ENCODE peak calls at places on chromosome 20, in ten cellular contexts. One of them, this sample, is unnamed.

GRCh38 chr20:37376324-37376723 is 30.4 kb downstream of the SRC start:
- DNase-seq in IMR-90: no peak
- DNase-seq in CD8-positive, alpha-beta T cell: no peak
- DNase-seq in psoas muscle: no peak
- DNase-seq in astrocyte: no peak
- DNase-seq in A549: no peak
- DNase-seq in uterus: no peak
- DNase-seq in H1: no peak
- DNase-seq in fibroblast of lung: no peak
- DNase-seq in stomach: no peak
- DNase-seq in this sample: no peak

GRCh38 chr20:20204326-20204725 is 152.0 kb downstream of the CFAP61 start:
- DNase-seq in IMR-90: no peak
- DNase-seq in CD8-positive, alpha-beta T cell: no peak
- DNase-seq in psoas muscle: no peak
- DNase-seq in astrocyte: no peak
- DNase-seq in A549: no peak
- DNase-seq in uterus: no peak
- DNase-seq in H1: no peak
- DNase-seq in fibroblast of lung: no peak
- DNase-seq in stomach: no peak
- DNase-seq in this sample: no peak

GRCh38 chr20:12610871-12611270 is 397.9 kb upstream of the SPTLC3 start:
- DNase-seq in IMR-90: no peak
- DNase-seq in CD8-positive, alpha-beta T cell: no peak
- DNase-seq in psoas muscle: no peak
- DNase-seq in astrocyte: no peak
- DNase-seq in A549: no peak
- DNase-seq in uterus: no peak
- DNase-seq in H1: no peak
- DNase-seq in fibroblast of lung: no peak
- DNase-seq in stomach: no peak
- DNase-seq in this sample: no peak

GRCh38 chr20:38346247-38346651 is at the start of gene LBP:
- DNase-seq in IMR-90: no peak
- DNase-seq in CD8-positive, alpha-beta T cell: no peak
- DNase-seq in psoas muscle: peak; percentile 25
- DNase-seq in astrocyte: no peak
- DNase-seq in A549: no peak
- DNase-seq in uterus: no peak
- DNase-seq in H1: no peak
- DNase-seq in fibroblast of lung: no peak
- DNase-seq in stomach: no peak
- DNase-seq in this sample: no peak

GRCh38 chr20:41903614-41904013 is 285.4 kb upstream of the CHD6 start:
- DNase-seq in IMR-90: no peak
- DNase-seq in CD8-positive, alpha-beta T cell: no peak
- DNase-seq in psoas muscle: no peak
- DNase-seq in astrocyte: no peak
- DNase-seq in A549: no peak
- DNase-seq in uterus: no peak
- DNase-seq in H1: no peak
- DNase-seq in fibroblast of lung: no peak
- DNase-seq in stomach: no peak
- DNase-seq in this sample: no peak

GRCh38 chr20:33370296-33370695 is 31.0 kb downstream of the CDK5RAP1 start:
- DNase-seq in IMR-90: no peak
- DNase-seq in CD8-positive, alpha-beta T cell: peak; percentile 24
- DNase-seq in psoas muscle: no peak
- DNase-seq in astrocyte: no peak
- DNase-seq in A549: no peak
- DNase-seq in uterus: no peak
- DNase-seq in H1: no peak
- DNase-seq in fibroblast of lung: peak; percentile 29
- DNase-seq in stomach: peak; percentile 29
- DNase-seq in this sample: no peak

GRCh38 chr20:17936306-17936790 is 32.2 kb downstream of the SNX5 start:
- DNase-seq in IMR-90: peak; percentile 34
- DNase-seq in CD8-positive, alpha-beta T cell: no peak
- DNase-seq in psoas muscle: no peak
- DNase-seq in astrocyte: no peak
- DNase-seq in A549: no peak
- DNase-seq in uterus: no peak
- DNase-seq in H1: no peak
- DNase-seq in fibroblast of lung: peak; percentile 32
- DNase-seq in stomach: no peak
- DNase-seq in this sample: no peak

GRCh38 chr20:12906401-12906800 is 102.4 kb upstream of the SPTLC3 start:
- DNase-seq in IMR-90: no peak
- DNase-seq in CD8-positive, alpha-beta T cell: no peak
- DNase-seq in psoas muscle: no peak
- DNase-seq in astrocyte: no peak
- DNase-seq in A549: no peak
- DNase-seq in uterus: no peak
- DNase-seq in H1: no peak
- DNase-seq in fibroblast of lung: no peak
- DNase-seq in stomach: no peak
- DNase-seq in this sample: no peak

DNA sequence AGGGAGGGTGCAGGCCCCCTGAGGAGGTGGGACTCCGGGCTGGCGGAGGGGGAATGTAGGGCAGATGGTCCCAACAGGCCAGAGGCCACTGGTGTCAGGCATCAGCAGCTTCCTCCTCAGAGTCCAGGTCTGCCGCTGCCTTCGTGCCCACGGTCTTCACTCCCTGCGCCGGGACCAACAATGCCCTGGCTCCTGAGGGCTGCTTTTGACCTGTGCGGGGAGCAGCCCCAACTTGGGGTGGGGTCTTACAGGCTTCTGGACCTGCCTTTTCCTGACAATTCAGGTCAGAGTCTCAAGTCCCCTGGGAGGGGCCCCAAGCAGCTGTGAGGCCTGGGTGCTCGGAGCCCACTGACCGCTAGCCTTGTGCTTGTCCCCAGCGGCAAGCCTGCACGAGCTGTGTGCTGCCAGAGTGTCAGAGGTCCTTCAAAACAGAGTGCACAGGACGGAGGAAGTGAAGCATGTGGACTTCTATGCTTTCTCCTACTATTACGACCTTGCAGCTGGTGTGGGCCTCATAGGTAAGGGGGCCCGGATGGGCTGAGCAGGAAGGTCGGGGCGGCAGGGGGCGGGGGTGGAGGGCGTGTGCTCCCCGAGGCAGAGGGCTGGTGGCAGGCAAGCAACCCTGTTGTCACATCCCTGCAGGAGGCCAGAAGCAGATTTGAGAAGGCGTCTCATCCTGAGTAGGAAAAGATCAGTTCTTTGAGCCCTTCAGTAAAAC is 25.3 kb upstream of the PYGB start:
- DNase-seq in IMR-90: no peak
- DNase-seq in CD8-positive, alpha-beta T cell: no peak
- DNase-seq in psoas muscle: no peak
- DNase-seq in astrocyte: no peak
- DNase-seq in A549: no peak
- DNase-seq in uterus: peak; percentile 10
- DNase-seq in H1: no peak
- DNase-seq in fibroblast of lung: no peak
- DNase-seq in stomach: no peak
- DNase-seq in this sample: no peak
- H3K4me1 ChIP-seq in IMR-90: peaks cover 10% of the 10 kb centered on the region
- H3K4me1 ChIP-seq in CD8-positive, alpha-beta T cell: no peaks in the 10 kb centered on the region
- H3K4me1 ChIP-seq in psoas muscle: peaks cover 26% of the 10 kb centered on the region
- H3K4me1 ChIP-seq in astrocyte: peaks cover 42% of the 10 kb centered on the region
- H3K4me1 ChIP-seq in A549: peaks cover 61% of the 10 kb centered on the region
- H3K4me1 ChIP-seq in uterus: peaks cover 7% of the 10 kb centered on the region
- H3K4me1 ChIP-seq in H1: no peaks in the 10 kb centered on the region
- H3K4me1 ChIP-seq in fibroblast of lung: peaks cover 25% of the 10 kb centered on the region
- H3K4me1 ChIP-seq in stomach: peaks cover 32% of the 10 kb centered on the region
- H3K4me1 ChIP-seq in this sample: peaks cover 13% of the 10 kb centered on the region

GRCh38 chr20:44071526-44072111 is 115.4 kb downstream of the JPH2 start:
- DNase-seq in IMR-90: no peak
- DNase-seq in CD8-positive, alpha-beta T cell: no peak
- DNase-seq in psoas muscle: no peak
- DNase-seq in astrocyte: no peak
- DNase-seq in A549: no peak
- DNase-seq in uterus: no peak
- DNase-seq in H1: no peak
- DNase-seq in fibroblast of lung: no peak
- DNase-seq in stomach: peak; percentile 16
- DNase-seq in this sample: no peak

GRCh38 chr20:44069203-44069931 is 117.6 kb downstream of the JPH2 start:
- DNase-seq in IMR-90: no peak
- DNase-seq in CD8-positive, alpha-beta T cell: peak; percentile 59
- DNase-seq in psoas muscle: no peak
- DNase-seq in astrocyte: no peak
- DNase-seq in A549: no peak
- DNase-seq in uterus: no peak
- DNase-seq in H1: no peak
- DNase-seq in fibroblast of lung: no peak
- DNase-seq in stomach: peak; percentile 30
- DNase-seq in this sample: no peak

GRCh38 chr20:44068780-44069191 is 118.2 kb downstream of the JPH2 start:
- DNase-seq in IMR-90: no peak
- DNase-seq in CD8-positive, alpha-beta T cell: no peak
- DNase-seq in psoas muscle: no peak
- DNase-seq in astrocyte: no peak
- DNase-seq in A549: no peak
- DNase-seq in uterus: no peak
- DNase-seq in H1: no peak
- DNase-seq in fibroblast of lung: no peak
- DNase-seq in stomach: peak; percentile 26
- DNase-seq in this sample: no peak

GRCh38 chr20:44071057-44071456 is 115.9 kb downstream of the JPH2 start:
- DNase-seq in IMR-90: no peak
- DNase-seq in CD8-positive, alpha-beta T cell: no peak
- DNase-seq in psoas muscle: no peak
- DNase-seq in astrocyte: no peak
- DNase-seq in A549: no peak
- DNase-seq in uterus: no peak
- DNase-seq in H1: no peak
- DNase-seq in fibroblast of lung: no peak
- DNase-seq in stomach: peak; percentile 14
- DNase-seq in this sample: no peak

DNA sequence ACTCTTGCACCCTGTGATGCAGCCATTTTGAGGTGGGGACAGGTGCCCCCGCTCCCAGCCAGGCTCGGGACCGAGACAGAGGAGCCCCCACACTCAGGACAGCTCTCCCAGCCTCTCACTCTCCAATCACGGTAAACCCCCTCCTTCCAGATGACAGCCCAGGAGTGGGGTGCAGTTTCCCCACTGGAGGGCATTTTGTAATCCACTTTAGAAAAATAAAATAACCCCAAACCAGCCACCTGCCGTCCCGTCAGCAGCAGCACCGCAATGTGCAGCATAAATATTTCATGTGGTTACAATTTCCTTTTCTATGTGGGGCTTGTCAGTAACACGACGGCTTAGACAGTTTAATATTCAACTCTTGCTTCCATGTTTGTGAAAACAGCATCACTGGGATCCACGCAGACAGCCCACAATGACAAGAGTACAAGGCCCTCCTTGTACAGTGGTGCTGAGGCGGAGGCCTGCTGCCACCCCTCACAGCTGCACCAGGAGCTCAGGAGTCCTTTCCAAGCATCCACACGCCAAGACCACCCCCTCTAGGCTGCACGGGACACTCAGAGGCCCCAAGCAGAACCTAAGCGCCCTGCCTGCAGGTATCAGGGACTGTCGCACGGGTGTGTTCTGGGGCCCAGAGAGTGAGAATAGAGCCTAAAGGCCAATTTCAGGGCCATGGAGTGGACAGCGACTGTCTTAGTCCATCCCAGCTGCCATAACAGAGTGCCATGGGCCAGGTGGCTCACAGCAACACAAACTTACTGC is 116.7 kb downstream of the JPH2 start:
- DNase-seq in IMR-90: no peak
- DNase-seq in CD8-positive, alpha-beta T cell: peak; percentile 39
- DNase-seq in psoas muscle: no peak
- DNase-seq in astrocyte: no peak
- DNase-seq in A549: no peak
- DNase-seq in uterus: no peak
- DNase-seq in H1: no peak
- DNase-seq in fibroblast of lung: no peak
- DNase-seq in stomach: peak; percentile 23
- DNase-seq in this sample: no peak
- H3K4me3 ChIP-seq in IMR-90: no peak overlapping the region
- H3K4me3 ChIP-seq in CD8-positive, alpha-beta T cell: peak overlapping the region; percentile 54
- H3K4me3 ChIP-seq in psoas muscle: no peak overlapping the region
- H3K4me3 ChIP-seq in astrocyte: no peak overlapping the region
- H3K4me3 ChIP-seq in A549: no peak overlapping the region
- H3K4me3 ChIP-seq in uterus: no peak overlapping the region
- H3K4me3 ChIP-seq in H1: no peak overlapping the region
- H3K4me3 ChIP-seq in fibroblast of lung: no peak overlapping the region
- H3K4me3 ChIP-seq in stomach: no peak overlapping the region
- H3K4me3 ChIP-seq in this sample: no peak overlapping the region

DNA sequence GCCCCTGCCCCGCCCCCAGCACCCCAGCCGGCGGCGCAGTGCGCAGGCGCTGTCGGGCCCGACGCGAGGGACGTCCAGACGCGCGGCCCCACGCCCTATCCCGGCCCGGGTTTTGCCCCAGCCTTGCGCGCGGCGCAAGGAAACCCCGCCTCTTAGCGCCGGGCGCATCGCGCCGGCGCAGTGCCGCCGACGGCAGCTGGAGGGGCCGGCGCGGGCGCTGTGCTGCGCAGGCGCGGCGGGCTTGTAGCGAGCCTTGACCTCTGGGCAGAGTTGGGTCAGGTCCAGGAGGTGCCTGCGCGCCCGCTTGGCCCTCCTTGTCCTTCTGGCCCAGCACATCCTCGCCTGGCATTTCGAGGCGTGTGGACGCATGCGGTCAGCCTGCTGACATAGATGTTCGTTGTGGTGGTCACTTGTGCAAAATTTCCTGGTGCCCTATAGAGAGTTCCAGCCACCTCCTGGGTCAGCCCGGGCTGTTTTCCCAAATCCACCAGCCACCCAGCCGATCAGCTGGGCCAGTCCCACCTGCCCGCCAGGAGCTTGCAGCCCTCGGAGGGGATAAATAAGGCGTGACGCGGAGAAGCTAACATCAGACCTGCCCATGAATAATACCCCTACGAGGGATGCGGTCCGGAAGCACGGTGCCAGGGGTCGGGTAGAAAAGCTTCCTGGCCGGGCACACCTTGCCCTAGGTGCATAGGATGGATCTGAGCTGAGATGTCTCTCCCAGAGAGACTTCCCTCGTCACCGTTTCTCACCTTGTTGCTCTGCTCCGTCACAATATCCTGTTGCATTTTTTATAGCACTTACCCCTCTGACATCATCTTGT is 423 bp upstream of the PRELID3B start:
- DNase-seq in IMR-90: peak; percentile 85
- DNase-seq in CD8-positive, alpha-beta T cell: peak; percentile 88
- DNase-seq in psoas muscle: peak; percentile 93
- DNase-seq in astrocyte: peak; percentile 65
- DNase-seq in A549: peak; percentile 93
- DNase-seq in uterus: peak; percentile 88
- DNase-seq in H1: peak; percentile 43
- DNase-seq in fibroblast of lung: peak; percentile 81
- DNase-seq in stomach: peak; percentile 96
- DNase-seq in this sample: peak; percentile 94
- TF ChIP-seq CTCF in IMR-90: peak; percentile 7
- TF ChIP-seq CTCF in CD8-positive, alpha-beta T cell: no peak
- TF ChIP-seq CTCF in psoas muscle: no peak
- TF ChIP-seq CTCF in astrocyte: no peak
- TF ChIP-seq CTCF in A549: no peak
- TF ChIP-seq CTCF in uterus: peak; percentile 42
- TF ChIP-seq CTCF in H1: no peak
- TF ChIP-seq CTCF in fibroblast of lung: no peak
- TF ChIP-seq CTCF in stomach: no peak
- TF ChIP-seq CTCF in this sample: no peak

GRCh38 chr20:1656844-1657243 is 735 bp downstream of the SIRPG start:
- DNase-seq in IMR-90: no peak
- DNase-seq in CD8-positive, alpha-beta T cell: no peak
- DNase-seq in psoas muscle: no peak
- DNase-seq in astrocyte: no peak
- DNase-seq in A549: no peak
- DNase-seq in uterus: no peak
- DNase-seq in H1: no peak
- DNase-seq in fibroblast of lung: no peak
- DNase-seq in stomach: no peak
- DNase-seq in this sample: no peak

GRCh38 chr20:1651268-1651667 is 6.3 kb downstream of the SIRPG start:
- DNase-seq in IMR-90: no peak
- DNase-seq in CD8-positive, alpha-beta T cell: no peak
- DNase-seq in psoas muscle: no peak
- DNase-seq in astrocyte: no peak
- DNase-seq in A549: no peak
- DNase-seq in uterus: no peak
- DNase-seq in H1: no peak
- DNase-seq in fibroblast of lung: no peak
- DNase-seq in stomach: no peak
- DNase-seq in this sample: no peak

GRCh38 chr20:1652104-1652503 is 5.5 kb downstream of the SIRPG start:
- DNase-seq in IMR-90: no peak
- DNase-seq in CD8-positive, alpha-beta T cell: no peak
- DNase-seq in psoas muscle: no peak
- DNase-seq in astrocyte: no peak
- DNase-seq in A549: no peak
- DNase-seq in uterus: no peak
- DNase-seq in H1: no peak
- DNase-seq in fibroblast of lung: no peak
- DNase-seq in stomach: no peak
- DNase-seq in this sample: no peak

GRCh38 chr20:1654994-1655393 is 2.6 kb downstream of the SIRPG start:
- DNase-seq in IMR-90: no peak
- DNase-seq in CD8-positive, alpha-beta T cell: no peak
- DNase-seq in psoas muscle: no peak
- DNase-seq in astrocyte: no peak
- DNase-seq in A549: no peak
- DNase-seq in uterus: no peak
- DNase-seq in H1: no peak
- DNase-seq in fibroblast of lung: no peak
- DNase-seq in stomach: no peak
- DNase-seq in this sample: no peak

GRCh38 chr20:1652960-1653359 is 4.6 kb downstream of the SIRPG start:
- DNase-seq in IMR-90: no peak
- DNase-seq in CD8-positive, alpha-beta T cell: no peak
- DNase-seq in psoas muscle: no peak
- DNase-seq in astrocyte: no peak
- DNase-seq in A549: no peak
- DNase-seq in uterus: no peak
- DNase-seq in H1: no peak
- DNase-seq in fibroblast of lung: no peak
- DNase-seq in stomach: no peak
- DNase-seq in this sample: no peak
- H3K4me1 ChIP-seq in IMR-90: no peaks in the 10 kb centered on the region
- H3K4me1 ChIP-seq in CD8-positive, alpha-beta T cell: peaks cover 80% of the 10 kb centered on the region
- H3K4me1 ChIP-seq in psoas muscle: no peaks in the 10 kb centered on the region
- H3K4me1 ChIP-seq in astrocyte: no peaks in the 10 kb centered on the region
- H3K4me1 ChIP-seq in A549: no peaks in the 10 kb centered on the region
- H3K4me1 ChIP-seq in uterus: no peaks in the 10 kb centered on the region
- H3K4me1 ChIP-seq in H1: no peaks in the 10 kb centered on the region
- H3K4me1 ChIP-seq in fibroblast of lung: no peaks in the 10 kb centered on the region
- H3K4me1 ChIP-seq in stomach: no peaks in the 10 kb centered on the region
- H3K4me1 ChIP-seq in this sample: no peaks in the 10 kb centered on the region